ENCODE peak calls at places on chromosomes 11 and 22, in eight cellular contexts. N is amygdala, L is NCI-H1417, P is GM23248, I is AG04450, S is neural crest cell, R is spleen, F is AG08396. A is an unnamed sample.

GRCh38 chr11:69912161-69912910 is 93.1 kb upstream of the FGF3 start:
- DNase-seq in F (no peak), R (peak; percentile 74), N (no peak), I (no peak), L (no peak), P (no peak), S (no peak), A (no peak)

GRCh38 chr11:3126901-3127691 is 38.0 kb downstream of the OSBPL5 start:
- DNase-seq in S (no peak), P (no peak), N (no peak), I (no peak), F (no peak), L (no peak), R (peak; percentile 79), A (no peak)

GRCh38 chr22:27989758-27990450 is 70.8 kb upstream of the PITPNB start:
- DNase-seq in S (no peak), N (no peak), I (no peak), F (no peak), L (no peak), R (no peak), P (no peak), A (no peak)

GRCh38 chr22:29917052-29917902 is 34.3 kb downstream of the MTMR3 start:
- DNase-seq in I (no peak), R (no peak), S (no peak), L (no peak), P (peak; percentile 56), N (no peak), F (no peak), A (no peak)

GRCh38 chr11:118202599-118203422 is 22.0 kb downstream of the JAML start:
- DNase-seq in N (no peak), P (no peak), F (no peak), R (no peak), S (no peak), L (no peak), I (no peak), A (no peak)

GRCh38 chr11:64969209-64969608 is 2.7 kb downstream of the MAJIN start:
- DNase-seq in I (peak; percentile 7), R (no peak), P (peak; percentile 61), S (no peak), N (no peak), L (no peak), F (no peak), A (no peak)

GRCh38 chr11:8638300-8638699 is 44.2 kb downstream of the TRIM66 start:
- DNase-seq in L (no peak), I (no peak), P (peak; percentile 61), S (no peak), R (no peak), N (no peak), F (no peak), A (no peak)

GRCh38 chr22:47213571-47214230 is 451.3 kb downstream of the TBC1D22A start:
- DNase-seq in I (no peak), F (no peak), L (no peak), S (no peak), P (peak; percentile 54), N (no peak), R (peak; percentile 82), A (peak; percentile 11)

GRCh38 chr11:64924910-64925284 is 408 bp downstream of the PPP2R5B start:
- DNase-seq in P (peak; percentile 57), L (no peak), N (no peak), I (no peak), R (no peak), S (no peak), F (peak; percentile 64), A (no peak)

GRCh38 chr11:12434255-12434654 is 56.9 kb downstream of the PARVA start:
- DNase-seq in L (no peak), P (peak; percentile 36), N (no peak), R (no peak), F (no peak), S (no peak), I (no peak), A (no peak)

GRCh38 chr11:61114913-61115312 is 12.6 kb downstream of the CD5 start:
- DNase-seq in I (no peak), S (no peak), N (no peak), P (no peak), L (no peak), R (peak; percentile 50), F (no peak), A (no peak)

GRCh38 chr11:7577226-7577882 is 63.6 kb downstream of the PPFIBP2 start:
- DNase-seq in F (no peak), P (peak; percentile 55), L (no peak), S (peak; percentile 25), N (peak; percentile 75), R (no peak), I (no peak), A (no peak)

GRCh38 chr11:116445108-116446047 is 327.4 kb downstream of the BUD13 start:
- DNase-seq in F (no peak), S (no peak), R (no peak), P (no peak), L (no peak), N (no peak), I (no peak), A (peak; percentile 92)

GRCh38 chr22:46425011-46425410 is 89.5 kb downstream of the TRMU start:
- DNase-seq in S (no peak), L (no peak), P (peak; percentile 59), N (no peak), I (no peak), R (no peak), F (peak; percentile 71), A (no peak)

GRCh38 chr11:119316729-119317591 is at the start of gene MCAM:
- DNase-seq in I (no peak), F (peak; percentile 79), N (no peak), S (peak; percentile 45), P (peak; percentile 56), L (no peak), R (no peak), A (no peak)

GRCh38 chr11:1238767-1239595 is 16.1 kb downstream of the MUC5B start:
- DNase-seq in R (no peak), P (no peak), L (no peak), S (no peak), I (no peak), F (no peak), N (no peak), A (peak; percentile 40)

GRCh38 chr11:76322593-76323341 is 58.2 kb downstream of the THAP12 start:
- DNase-seq in S (no peak), P (no peak), F (no peak), N (no peak), I (no peak), L (no peak), R (peak; percentile 7), A (no peak)

GRCh38 chr22:46508391-46508999 is 28.9 kb downstream of the CELSR1 start:
- DNase-seq in F (no peak), P (peak; percentile 39), N (no peak), R (no peak), I (no peak), L (no peak), S (no peak), A (no peak)

GRCh38 chr11:76229690-76230240 is 23.5 kb upstream of the WNT11 start:
- DNase-seq in R (no peak), F (no peak), S (no peak), L (no peak), I (no peak), N (no peak), P (no peak), A (no peak)

GRCh38 chr11:84714316-84714780 is 912.8 kb downstream of the DLG2 start:
- DNase-seq in N (no peak), I (no peak), S (peak; percentile 65), P (peak; percentile 60), F (peak; percentile 29), R (peak; percentile 16), L (no peak), A (peak; percentile 66)

GRCh38 chr11:85643255-85643654 is 4.5 kb upstream of the TMEM126A start:
- DNase-seq in F (no peak), L (no peak), R (no peak), N (no peak), S (no peak), P (no peak), I (no peak), A (no peak)

GRCh38 chr11:45641961-45642360 is 23.5 kb downstream of the CHST1 start:
- DNase-seq in R (peak; percentile 40), P (no peak), N (no peak), L (no peak), I (no peak), F (no peak), S (no peak), A (no peak)

GRCh38 chr22:39778055-39778454 is 115.5 kb downstream of the ENTHD1 start:
- DNase-seq in F (no peak), I (no peak), P (no peak), N (no peak), R (no peak), L (no peak), S (no peak), A (no peak)

GRCh38 chr22:19579113-19579811 is 55.1 kb upstream of the CLDN5 start:
- DNase-seq in N (no peak), I (no peak), P (no peak), L (no peak), S (no peak), F (no peak), R (no peak), A (no peak)

GRCh38 chr22:21055880-21056319 is 10.2 kb downstream of the LRRC74B start:
- DNase-seq in I (no peak), N (no peak), P (no peak), R (peak; percentile 49), L (no peak), F (no peak), S (no peak), A (peak; percentile 22)

GRCh38 chr11:74037309-74037708 is 28.4 kb upstream of the UCP3 start:
- DNase-seq in R (no peak), L (no peak), I (no peak), F (no peak), P (peak; percentile 64), N (no peak), S (no peak), A (no peak)

GRCh38 chr11:61072316-61073109 is 29.8 kb upstream of the CD5 start:
- DNase-seq in I (no peak), S (no peak), F (no peak), R (peak; percentile 71), N (no peak), P (no peak), L (no peak), A (no peak)

GRCh38 chr11:8709002-8709672 is 26.5 kb downstream of the RPL27A start:
- DNase-seq in L (no peak), S (no peak), F (peak; percentile 33), I (peak; percentile 94), N (no peak), R (no peak), P (peak; percentile 58), A (no peak)

GRCh38 chr11:31815743-31816466 is 4.8 kb upstream of the PAX6 start:
- DNase-seq in I (no peak), R (peak; percentile 59), F (peak; percentile 41), P (peak; percentile 53), S (peak; percentile 10), L (no peak), N (no peak), A (no peak)

GRCh38 chr11:34624069-34624468 is 3.2 kb downstream of the EHF start:
- DNase-seq in I (no peak), R (peak; percentile 79), S (no peak), F (no peak), L (peak; percentile 73), P (no peak), N (no peak), A (no peak)

GRCh38 chr22:29155966-29156365 is 49.7 kb upstream of the EMID1 start:
- DNase-seq in F (no peak), S (no peak), L (no peak), R (peak; percentile 66), P (no peak), N (no peak), I (no peak), A (no peak)

GRCh38 chr11:78081583-78081982 is 1.9 kb upstream of the NDUFC2 start:
- DNase-seq in L (no peak), S (no peak), N (no peak), I (no peak), P (no peak), R (no peak), F (no peak), A (no peak)

GRCh38 chr11:64826578-64827450 is 16.5 kb upstream of the MEN1 start:
- DNase-seq in F (no peak), L (no peak), I (no peak), S (no peak), P (no peak), R (no peak), N (no peak), A (no peak)

GRCh38 chr11:23423119-23423518 is 562.8 kb upstream of the CCDC179 start:
- DNase-seq in R (no peak), S (no peak), F (no peak), P (no peak), L (no peak), I (peak; percentile 29), N (no peak), A (no peak)

A was measured in NT2/D1.